ENCODE peak calls at places on chromosomes 13 and 19, in five cellular contexts. E is IMR-90, Q is neuronal stem cell, K is H9, A is trophoblast cell. U is an unnamed sample.

GRCh38 chr19:45142728-45143115 is 18.1 kb downstream of the NKPD1 start:
- DNase-seq in E (no peak), A (no peak), Q (no peak), K (no peak), U (no peak)

GRCh38 chr19:46660008-46660517 is 919 bp downstream of the DACT3 start:
- DNase-seq in Q (peak; percentile 61), K (peak; percentile 60), E (no peak), A (no peak), U (peak; percentile 65)

GRCh38 chr19:1064661-1065605 is 2.0 kb upstream of the ARHGAP45 start:
- DNase-seq in A (peak; percentile 92), K (peak; percentile 81), E (peak; percentile 68), Q (no peak), U (peak; percentile 77)

GRCh38 chr13:77918391-77919261 is at the start of gene EDNRB:
- DNase-seq in A (peak; percentile 21), K (peak; percentile 62), E (peak; percentile 17), Q (peak; percentile 26), U (peak; percentile 69)

GRCh38 chr19:44707794-44708193 is 8.8 kb downstream of the CEACAM16 start:
- DNase-seq in K (no peak), Q (no peak), E (no peak), A (no peak), U (no peak)

GRCh38 chr19:47376589-47377144 is 27.6 kb downstream of the DHX34 start:
- DNase-seq in E (no peak), K (no peak), A (no peak), Q (no peak), U (no peak)

GRCh38 chr13:27578121-27579030 is 42.0 kb downstream of the LNX2 start:
- DNase-seq in E (peak; percentile 61), Q (no peak), A (peak; percentile 49), K (no peak), U (peak; percentile 45)

GRCh38 chr19:51064534-51065220 is at the start of gene KLK13:
- DNase-seq in K (peak; percentile 84), Q (no peak), A (no peak), E (no peak), U (no peak)

GRCh38 chr19:42396542-42397314 is 6.6 kb upstream of the CNFN start:
- DNase-seq in A (peak; percentile 100), E (peak; percentile 99), Q (peak; percentile 98), K (peak; percentile 100), U (peak; percentile 99)

GRCh38 chr13:91893040-91893439 is 494.6 kb downstream of the GPC5 start:
- DNase-seq in A (no peak), Q (no peak), E (no peak), K (no peak), U (no peak)

GRCh38 chr13:113074401-113074800 is 31.2 kb upstream of the F7 start:
- DNase-seq in E (no peak), Q (no peak), K (no peak), A (no peak), U (no peak)

GRCh38 chr13:42733046-42733445 is 48.3 kb upstream of the FAM216B start:
- DNase-seq in E (no peak), K (no peak), Q (no peak), A (no peak), U (no peak)

DNA sequence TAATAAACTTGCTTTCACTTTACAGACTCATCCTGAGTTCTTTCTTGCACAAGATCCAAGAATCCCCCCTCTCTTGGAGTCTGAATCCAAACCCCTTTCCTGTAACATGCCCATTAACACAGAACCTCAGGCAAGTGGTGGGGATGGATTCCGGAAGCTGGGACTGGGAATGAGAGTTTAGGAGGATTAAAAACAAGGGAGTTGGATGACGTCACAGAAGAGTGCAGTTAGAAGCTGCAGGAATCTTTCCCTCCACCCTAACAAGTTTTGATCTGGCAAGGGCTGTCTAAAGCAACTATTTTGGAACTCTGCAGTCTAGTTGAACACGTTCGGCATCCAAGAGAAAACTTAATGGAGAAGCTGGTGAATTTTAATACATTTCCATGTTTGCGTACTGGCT is 48.2 kb upstream of the PEPD start:
- DNase-seq in E (no peak), A (no peak), Q (peak; percentile 14), K (no peak), U (no peak)
- H2BK120ac ChIP-seq in E (no peak overlapping the region), A (no peak overlapping the region), Q (no peak overlapping the region), K (no peak overlapping the region), U (no peak overlapping the region)

GRCh38 chr19:55640043-55640576 is 692 bp upstream of the ZNF580 start:
- DNase-seq in K (peak; percentile 80), Q (no peak), A (peak; percentile 67), E (peak; percentile 68), U (peak; percentile 34)
- H3K9ac ChIP-seq in K (no peak overlapping the region), Q (peak overlapping the region; percentile 92), A (peak overlapping the region; percentile 6), E (peak overlapping the region; percentile 42), U (peak overlapping the region; percentile 86)

DNA sequence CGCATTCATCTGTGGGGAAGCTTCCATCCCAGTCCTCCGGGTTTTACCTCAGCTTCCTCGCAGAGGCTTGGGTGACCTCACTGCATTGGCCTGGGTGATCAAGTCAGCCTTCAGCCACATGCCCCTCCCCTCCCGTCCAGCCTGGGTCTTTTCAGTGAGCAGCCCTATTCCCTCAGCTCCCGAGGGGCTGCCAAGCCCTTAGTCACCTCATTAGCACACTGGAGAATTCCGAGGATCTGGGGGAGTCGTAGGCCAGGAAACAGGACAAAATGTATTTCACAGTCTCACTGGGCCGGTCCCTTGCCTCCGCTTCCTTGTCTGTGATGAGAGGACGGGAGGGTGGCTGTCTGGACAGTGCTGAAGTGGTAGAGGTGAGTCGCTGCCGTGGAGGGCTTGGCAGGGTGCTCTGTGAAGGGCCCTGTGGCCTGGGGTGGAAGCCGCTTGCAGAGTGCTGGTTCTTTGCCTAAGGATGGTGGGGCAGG is 19.9 kb downstream of the KDM4B start:
- DNase-seq in E (peak; percentile 88), A (peak; percentile 36), Q (peak; percentile 21), K (no peak), U (peak; percentile 87)
- H4K91ac ChIP-seq in E (peak overlapping the region; percentile 1), A (peak overlapping the region; percentile 60), Q (no peak overlapping the region), K (no peak overlapping the region), U (peak overlapping the region; percentile 83)

DNA sequence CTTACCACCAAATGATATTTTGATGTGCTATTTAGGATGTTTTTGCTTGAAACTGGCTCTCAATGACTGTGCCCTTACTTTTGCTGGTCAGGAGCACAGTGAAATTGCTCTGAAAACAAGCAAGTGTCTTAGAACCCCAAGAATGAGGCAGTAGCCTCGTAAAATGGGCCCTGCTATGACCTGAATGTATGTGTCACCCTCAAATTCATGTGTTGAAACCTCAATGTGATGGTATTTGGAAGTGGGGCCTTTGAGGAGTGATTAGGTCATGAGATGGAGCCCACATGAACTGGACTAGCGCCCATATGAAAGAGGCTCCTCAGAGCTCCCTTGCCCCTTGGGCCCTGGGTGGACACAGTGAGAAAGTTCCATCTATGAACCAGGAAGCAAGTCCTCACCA is 155.2 kb downstream of the ZIC5 start:
- DNase-seq in K (no peak), A (no peak), E (no peak), Q (no peak), U (no peak)
- H2BK120ac ChIP-seq in K (no peak overlapping the region), A (no peak overlapping the region), E (no peak overlapping the region), Q (no peak overlapping the region), U (no peak overlapping the region)

DNA sequence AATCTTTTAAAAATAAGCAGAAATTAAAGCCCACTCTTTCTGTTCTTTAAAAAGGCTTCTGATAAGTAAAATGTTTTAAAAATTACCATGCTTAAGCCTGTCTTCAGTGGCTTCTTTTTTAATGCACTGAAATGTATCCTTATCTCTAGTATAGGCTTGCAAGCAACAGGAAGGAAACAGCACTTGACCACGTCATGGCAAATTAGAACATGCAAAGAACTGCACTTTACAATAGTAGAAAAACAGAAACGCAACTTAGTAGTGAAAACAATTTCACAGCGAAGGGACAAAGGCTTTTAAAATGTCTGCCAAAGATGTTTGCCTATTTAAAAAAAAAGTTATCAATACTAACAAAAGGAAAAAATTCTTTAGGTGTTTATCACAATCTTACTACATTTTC is 36.3 kb downstream of the ELF1 start:
- DNase-seq in A (no peak), E (peak; percentile 52), K (no peak), Q (no peak), U (peak; percentile 91)
- H3K9ac ChIP-seq in A (no peak overlapping the region), E (no peak overlapping the region), K (no peak overlapping the region), Q (no peak overlapping the region), U (peak overlapping the region; percentile 76)

GRCh38 chr13:99686944-99687382 is 185.7 kb downstream of the TM9SF2 start:
- DNase-seq in Q (no peak), E (no peak), K (peak; percentile 96), A (no peak), U (no peak)
- H4K91ac ChIP-seq in Q (no peak overlapping the region), E (no peak overlapping the region), K (no peak overlapping the region), A (no peak overlapping the region), U (no peak overlapping the region)

GRCh38 chr19:40642757-40643325 is 41.7 kb downstream of the LTBP4 start:
- DNase-seq in Q (no peak), K (no peak), A (no peak), E (no peak), U (no peak)

GRCh38 chr19:40639638-40639982 is 38.4 kb downstream of the LTBP4 start:
- DNase-seq in Q (no peak), E (no peak), K (no peak), A (no peak), U (no peak)

GRCh38 chr19:40640744-40641143 is 39.6 kb downstream of the LTBP4 start:
- DNase-seq in Q (no peak), A (no peak), K (no peak), E (peak; percentile 45), U (peak; percentile 42)

GRCh38 chr19:40642062-40642706 is 41.0 kb downstream of the LTBP4 start:
- DNase-seq in A (no peak), Q (no peak), E (no peak), K (no peak), U (no peak)

DNA sequence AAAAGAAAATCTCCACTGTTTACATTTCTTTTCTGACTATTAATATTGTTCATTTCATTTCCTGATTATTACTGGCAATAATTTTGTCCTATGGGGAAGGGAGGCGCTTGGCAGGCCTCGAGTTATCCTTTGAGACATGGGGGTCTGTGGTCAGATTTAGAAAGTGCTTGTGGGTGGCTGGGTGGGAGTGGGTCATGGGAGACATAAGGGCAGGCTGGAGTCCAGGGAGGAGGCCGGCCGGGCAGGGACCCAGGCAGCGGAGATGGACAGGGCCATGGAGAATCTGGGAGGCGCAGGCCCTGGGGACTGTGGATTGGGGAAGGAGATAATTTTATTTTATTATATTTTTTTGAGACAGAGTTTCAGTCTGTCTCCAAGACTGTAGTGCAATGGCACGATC is 40.1 kb downstream of the LTBP4 start:
- DNase-seq in Q (no peak), E (no peak), K (no peak), A (no peak), U (no peak)
- H2BK120ac ChIP-seq in Q (no peak overlapping the region), E (peak overlapping the region; percentile 91), K (no peak overlapping the region), A (peak overlapping the region; percentile 99), U (no peak overlapping the region)

DNA sequence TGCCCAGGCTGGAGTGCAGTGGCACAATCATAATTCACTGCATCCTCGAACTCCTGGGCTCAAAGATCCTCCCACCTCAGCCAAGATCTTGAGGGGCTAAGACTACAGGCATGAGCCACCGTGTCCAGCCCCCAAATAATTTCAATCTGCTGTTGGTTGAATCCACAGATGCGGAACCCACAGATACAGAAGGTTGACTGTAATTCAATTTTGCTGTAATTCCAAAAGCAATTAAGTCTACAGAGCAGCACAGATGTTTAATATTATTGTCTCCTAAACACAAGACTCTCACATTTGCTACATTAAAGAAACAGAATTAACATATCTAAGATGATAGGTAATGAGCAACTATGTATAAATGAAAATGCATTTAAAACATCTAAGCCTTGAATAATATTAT is 75.6 kb downstream of the MIPEP start:
- DNase-seq in A (no peak), E (no peak), Q (no peak), K (no peak), U (no peak)
- H3K9ac ChIP-seq in A (no peak overlapping the region), E (no peak overlapping the region), Q (no peak overlapping the region), K (no peak overlapping the region), U (no peak overlapping the region)